ENCODE peak calls at places on chromosomes 16 and 17, in nine cellular contexts. One of them, this sample, is unnamed.
A peak's percentile ranks its signal among the peaks of the same experiment; 100 is the strongest.

GRCh38 chr17:50270430-50271172 is 3.7 kb upstream of the TMEM92 start:
- DNase-seq in brain microvascular endothelial cell: peak; percentile 63
- DNase-seq in endothelial cell: no peak
- DNase-seq in OCI-LY7: no peak
- DNase-seq in esophagus squamous epithelium: no peak
- DNase-seq in tibial nerve: peak; percentile 62
- DNase-seq in progenitor cell of endocrine pancreas: no peak
- DNase-seq in astrocyte: peak; percentile 68
- DNase-seq in H1: peak; percentile 49
- DNase-seq in this sample: peak; percentile 84

GRCh38 chr17:8820311-8821010 is 21.3 kb upstream of the MFSD6L start:
- DNase-seq in brain microvascular endothelial cell: no peak
- DNase-seq in endothelial cell: no peak
- DNase-seq in OCI-LY7: no peak
- DNase-seq in esophagus squamous epithelium: no peak
- DNase-seq in tibial nerve: no peak
- DNase-seq in progenitor cell of endocrine pancreas: no peak
- DNase-seq in astrocyte: peak; percentile 19
- DNase-seq in H1: peak; percentile 29
- DNase-seq in this sample: no peak

GRCh38 chr17:7987112-7987893 is 15.1 kb upstream of the GUCY2D start:
- DNase-seq in brain microvascular endothelial cell: no peak
- DNase-seq in endothelial cell: no peak
- DNase-seq in OCI-LY7: no peak
- DNase-seq in esophagus squamous epithelium: no peak
- DNase-seq in tibial nerve: no peak
- DNase-seq in progenitor cell of endocrine pancreas: no peak
- DNase-seq in astrocyte: peak; percentile 32
- DNase-seq in H1: no peak
- DNase-seq in this sample: peak; percentile 61

GRCh38 chr16:84649511-84649861 is 1.2 kb downstream of the KLHL36 start:
- DNase-seq in brain microvascular endothelial cell: no peak
- DNase-seq in endothelial cell: no peak
- DNase-seq in OCI-LY7: no peak
- DNase-seq in esophagus squamous epithelium: no peak
- DNase-seq in tibial nerve: no peak
- DNase-seq in progenitor cell of endocrine pancreas: no peak
- DNase-seq in astrocyte: no peak
- DNase-seq in H1: no peak
- DNase-seq in this sample: no peak

GRCh38 chr17:50550661-50551432 is 3.9 kb downstream of the SPATA20 start:
- DNase-seq in brain microvascular endothelial cell: peak; percentile 78
- DNase-seq in endothelial cell: peak; percentile 86
- DNase-seq in OCI-LY7: peak; percentile 44
- DNase-seq in esophagus squamous epithelium: no peak
- DNase-seq in tibial nerve: peak; percentile 57
- DNase-seq in progenitor cell of endocrine pancreas: peak; percentile 83
- DNase-seq in astrocyte: peak; percentile 60
- DNase-seq in H1: peak; percentile 90
- DNase-seq in this sample: peak; percentile 95

GRCh38 chr17:71446635-71447034 is 674.2 kb upstream of the SOX9 start:
- DNase-seq in brain microvascular endothelial cell: no peak
- DNase-seq in endothelial cell: no peak
- DNase-seq in OCI-LY7: no peak
- DNase-seq in esophagus squamous epithelium: no peak
- DNase-seq in tibial nerve: no peak
- DNase-seq in progenitor cell of endocrine pancreas: no peak
- DNase-seq in astrocyte: no peak
- DNase-seq in H1: no peak
- DNase-seq in this sample: no peak

GRCh38 chr17:41147531-41148204 is 2.0 kb downstream of the KRTAP4-5 start:
- DNase-seq in brain microvascular endothelial cell: no peak
- DNase-seq in endothelial cell: no peak
- DNase-seq in OCI-LY7: no peak
- DNase-seq in esophagus squamous epithelium: no peak
- DNase-seq in tibial nerve: no peak
- DNase-seq in progenitor cell of endocrine pancreas: no peak
- DNase-seq in astrocyte: no peak
- DNase-seq in H1: no peak
- DNase-seq in this sample: no peak

GRCh38 chr16:54923988-54924387 is 6.7 kb upstream of the IRX5 start:
- DNase-seq in brain microvascular endothelial cell: no peak
- DNase-seq in endothelial cell: no peak
- DNase-seq in OCI-LY7: no peak
- DNase-seq in esophagus squamous epithelium: no peak
- DNase-seq in tibial nerve: no peak
- DNase-seq in progenitor cell of endocrine pancreas: no peak
- DNase-seq in astrocyte: no peak
- DNase-seq in H1: no peak
- DNase-seq in this sample: no peak

GRCh38 chr16:17162560-17162959 is 308.2 kb downstream of the XYLT1 start:
- DNase-seq in brain microvascular endothelial cell: no peak
- DNase-seq in endothelial cell: no peak
- DNase-seq in OCI-LY7: no peak
- DNase-seq in esophagus squamous epithelium: no peak
- DNase-seq in tibial nerve: no peak
- DNase-seq in progenitor cell of endocrine pancreas: no peak
- DNase-seq in astrocyte: no peak
- DNase-seq in H1: no peak
- DNase-seq in this sample: no peak

GRCh38 chr16:1298406-1298805 is 11.0 kb upstream of the UBE2I start:
- DNase-seq in brain microvascular endothelial cell: no peak
- DNase-seq in endothelial cell: no peak
- DNase-seq in OCI-LY7: no peak
- DNase-seq in esophagus squamous epithelium: no peak
- DNase-seq in tibial nerve: no peak
- DNase-seq in progenitor cell of endocrine pancreas: no peak
- DNase-seq in astrocyte: no peak
- DNase-seq in H1: no peak
- DNase-seq in this sample: no peak

GRCh38 chr16:508884-509736 is 18.4 kb upstream of the CAPN15 start:
- DNase-seq in brain microvascular endothelial cell: peak; percentile 69
- DNase-seq in endothelial cell: no peak
- DNase-seq in OCI-LY7: no peak
- DNase-seq in esophagus squamous epithelium: no peak
- DNase-seq in tibial nerve: peak; percentile 65
- DNase-seq in progenitor cell of endocrine pancreas: no peak
- DNase-seq in astrocyte: no peak
- DNase-seq in H1: no peak
- DNase-seq in this sample: no peak

GRCh38 chr16:82621796-82622195 is 5.0 kb upstream of the CDH13 start:
- DNase-seq in brain microvascular endothelial cell: no peak
- DNase-seq in endothelial cell: no peak
- DNase-seq in OCI-LY7: no peak
- DNase-seq in esophagus squamous epithelium: no peak
- DNase-seq in tibial nerve: no peak
- DNase-seq in progenitor cell of endocrine pancreas: no peak
- DNase-seq in astrocyte: no peak
- DNase-seq in H1: no peak
- DNase-seq in this sample: no peak
- TF ChIP-seq CTCF in brain microvascular endothelial cell: peak; percentile 28
- TF ChIP-seq CTCF in endothelial cell: no peak
- TF ChIP-seq CTCF in OCI-LY7: peak; percentile 52
- TF ChIP-seq CTCF in esophagus squamous epithelium: no peak
- TF ChIP-seq CTCF in tibial nerve: no peak
- TF ChIP-seq CTCF in progenitor cell of endocrine pancreas: no peak
- TF ChIP-seq CTCF in astrocyte: peak; percentile 14
- TF ChIP-seq CTCF in H1: peak; percentile 22
- TF ChIP-seq CTCF in this sample: no peak

DNA sequence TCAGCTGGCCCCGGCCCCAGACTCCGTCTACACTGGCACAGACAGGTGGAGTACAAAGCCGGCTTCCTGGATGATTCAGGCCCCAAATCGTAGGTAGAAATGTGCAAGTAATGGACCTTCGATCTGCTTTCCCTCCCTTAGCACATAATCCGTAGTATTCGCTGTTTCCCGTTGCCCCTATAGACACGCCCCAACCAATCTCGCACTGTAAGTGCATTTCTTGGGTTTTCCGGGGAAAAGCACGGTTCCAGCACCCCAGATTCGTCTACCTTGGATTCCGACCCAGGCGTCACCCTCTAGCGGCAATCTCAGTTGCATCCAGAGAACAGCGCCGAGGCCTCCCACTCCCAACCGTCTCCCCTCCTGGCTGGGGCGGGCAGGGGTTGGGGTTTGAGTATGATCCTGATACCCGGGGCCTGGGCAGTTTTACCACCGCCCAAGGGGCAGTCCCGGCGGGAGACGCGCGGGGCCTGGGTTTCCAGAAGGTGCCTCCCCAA is 12.1 kb upstream of the FOXF1 start:
- DNase-seq in brain microvascular endothelial cell: no peak
- DNase-seq in endothelial cell: no peak
- DNase-seq in OCI-LY7: no peak
- DNase-seq in esophagus squamous epithelium: no peak
- DNase-seq in tibial nerve: no peak
- DNase-seq in progenitor cell of endocrine pancreas: no peak
- DNase-seq in astrocyte: no peak
- DNase-seq in H1: no peak
- DNase-seq in this sample: peak; percentile 90
- TF ChIP-seq CTCF in brain microvascular endothelial cell: peak; percentile 28
- TF ChIP-seq CTCF in endothelial cell: no peak
- TF ChIP-seq CTCF in OCI-LY7: no peak
- TF ChIP-seq CTCF in esophagus squamous epithelium: no peak
- TF ChIP-seq CTCF in tibial nerve: no peak
- TF ChIP-seq CTCF in progenitor cell of endocrine pancreas: peak; percentile 15
- TF ChIP-seq CTCF in astrocyte: no peak
- TF ChIP-seq CTCF in H1: peak; percentile 19
- TF ChIP-seq CTCF in this sample: peak; percentile 8

GRCh38 chr17:10628756-10629155 is 28.4 kb downstream of the MYH3 start:
- DNase-seq in brain microvascular endothelial cell: no peak
- DNase-seq in endothelial cell: peak; percentile 47
- DNase-seq in OCI-LY7: no peak
- DNase-seq in esophagus squamous epithelium: no peak
- DNase-seq in tibial nerve: no peak
- DNase-seq in progenitor cell of endocrine pancreas: no peak
- DNase-seq in astrocyte: no peak
- DNase-seq in H1: peak; percentile 83
- DNase-seq in this sample: no peak
- TF ChIP-seq CTCF in brain microvascular endothelial cell: peak; percentile 53
- TF ChIP-seq CTCF in endothelial cell: peak; percentile 82
- TF ChIP-seq CTCF in OCI-LY7: peak; percentile 63
- TF ChIP-seq CTCF in esophagus squamous epithelium: no peak
- TF ChIP-seq CTCF in tibial nerve: peak; percentile 21
- TF ChIP-seq CTCF in progenitor cell of endocrine pancreas: peak; percentile 48
- TF ChIP-seq CTCF in astrocyte: no peak
- TF ChIP-seq CTCF in H1: peak; percentile 80
- TF ChIP-seq CTCF in this sample: no peak

GRCh38 chr17:83121921-83122820 is 42.8 kb downstream of the METRNL start:
- DNase-seq in brain microvascular endothelial cell: no peak
- DNase-seq in endothelial cell: no peak
- DNase-seq in OCI-LY7: no peak
- DNase-seq in esophagus squamous epithelium: no peak
- DNase-seq in tibial nerve: no peak
- DNase-seq in progenitor cell of endocrine pancreas: no peak
- DNase-seq in astrocyte: no peak
- DNase-seq in H1: no peak
- DNase-seq in this sample: no peak
- TF ChIP-seq CTCF in brain microvascular endothelial cell: no peak
- TF ChIP-seq CTCF in endothelial cell: no peak
- TF ChIP-seq CTCF in OCI-LY7: no peak
- TF ChIP-seq CTCF in esophagus squamous epithelium: no peak
- TF ChIP-seq CTCF in tibial nerve: no peak
- TF ChIP-seq CTCF in progenitor cell of endocrine pancreas: no peak
- TF ChIP-seq CTCF in astrocyte: no peak
- TF ChIP-seq CTCF in H1: no peak
- TF ChIP-seq CTCF in this sample: no peak

DNA sequence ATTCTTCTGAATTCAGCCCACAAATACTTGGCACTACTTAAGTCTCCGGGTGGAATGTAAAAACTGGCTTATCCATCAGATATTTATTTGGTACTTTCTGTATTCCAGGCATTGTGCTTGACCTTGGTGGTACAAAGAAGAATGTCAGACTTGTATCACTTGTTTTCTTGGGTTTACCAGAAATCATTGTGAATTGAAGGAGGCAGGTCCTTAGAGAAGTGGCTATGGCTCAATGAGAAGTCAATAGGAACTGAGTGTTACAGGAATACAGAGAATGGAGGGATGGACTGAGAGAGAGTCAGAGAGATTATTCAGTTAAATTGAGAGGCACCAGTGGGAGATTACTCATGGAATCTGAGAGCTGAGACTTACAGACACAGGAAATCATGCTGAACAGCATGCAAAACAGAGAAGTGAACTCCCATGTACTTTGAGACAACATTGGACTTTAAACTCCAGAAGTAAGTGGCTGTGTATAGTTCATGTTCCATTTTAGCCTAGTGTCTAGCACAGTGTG is 704.1 kb downstream of the CDH11 start:
- DNase-seq in brain microvascular endothelial cell: peak; percentile 45
- DNase-seq in endothelial cell: no peak
- DNase-seq in OCI-LY7: no peak
- DNase-seq in esophagus squamous epithelium: no peak
- DNase-seq in tibial nerve: no peak
- DNase-seq in progenitor cell of endocrine pancreas: no peak
- DNase-seq in astrocyte: peak; percentile 95
- DNase-seq in H1: no peak
- DNase-seq in this sample: no peak
- TF ChIP-seq CTCF in brain microvascular endothelial cell: no peak
- TF ChIP-seq CTCF in endothelial cell: no peak
- TF ChIP-seq CTCF in OCI-LY7: no peak
- TF ChIP-seq CTCF in esophagus squamous epithelium: no peak
- TF ChIP-seq CTCF in tibial nerve: no peak
- TF ChIP-seq CTCF in progenitor cell of endocrine pancreas: no peak
- TF ChIP-seq CTCF in astrocyte: no peak
- TF ChIP-seq CTCF in H1: no peak
- TF ChIP-seq CTCF in this sample: no peak

This sample was measured in sigmoid colon.